ENCODE peak calls at places on chromosomes 2 and 18, in ten cellular contexts. E is keratinocyte; F is NAMALWA; H is H9; K is left ventricle myocardium superior; Y is stimulated activated CD4-positive, alpha-beta T cell treated with anti-CD3 and anti-CD28 coated beads, Interleukin-15, amount 100 ng/mL, for 1 hour; Q is fibroblast of gingiva; M is NCI-H1436; W is GM03348; Z is amniotic epithelial cell. J is an unnamed sample.

GRCh38 chr18:6578686-6579085 is 150.8 kb upstream of the ARHGAP28 start:
- DNase-seq in E (no peak), Z (no peak), H (no peak), W (no peak), Y (no peak), K (no peak), M (no peak), F (no peak), Q (no peak), J (no peak)

GRCh38 chr2:167289651-167290410 is 401.6 kb downstream of the XIRP2 start:
- DNase-seq in Y (no peak), K (no peak), Z (no peak), W (no peak), H (no peak), M (no peak), E (no peak), F (no peak), Q (no peak), J (no peak)

GRCh38 chr2:226625951-226626350 is 173.7 kb downstream of the IRS1 start:
- DNase-seq in E (no peak), M (no peak), Q (no peak), W (no peak), F (no peak), H (no peak), Z (no peak), K (no peak), Y (no peak), J (no peak)

GRCh38 chr18:394997-395383 is 105.5 kb downstream of the COLEC12 start:
- DNase-seq in Y (no peak), Z (peak; percentile 27), F (no peak), E (no peak), Q (peak; percentile 98), W (peak; percentile 71), M (no peak), H (no peak), K (peak; percentile 43), J (no peak)

GRCh38 chr2:176101216-176101845 is 1.7 kb downstream of the HOXD12 start:
- DNase-seq in E (no peak), Y (no peak), Q (no peak), M (no peak), K (no peak), H (no peak), F (no peak), Z (no peak), W (no peak), J (no peak)

GRCh38 chr2:45872211-45872610 is 220.7 kb downstream of the PRKCE start:
- DNase-seq in F (no peak), M (no peak), Z (peak; percentile 79), W (no peak), H (no peak), Y (no peak), K (no peak), Q (no peak), E (no peak), J (no peak)

GRCh38 chr2:171004363-171004762 is 75.3 kb downstream of the GORASP2 start:
- DNase-seq in Q (no peak), F (no peak), H (no peak), E (no peak), M (no peak), K (no peak), Z (no peak), Y (no peak), W (no peak), J (no peak)

GRCh38 chr2:197599285-197599965 is 76.0 kb downstream of the RFTN2 start:
- DNase-seq in K (no peak), Z (peak; percentile 80), E (no peak), Y (no peak), F (peak; percentile 83), M (no peak), H (peak; percentile 63), W (peak; percentile 45), Q (peak; percentile 57), J (peak; percentile 83)

GRCh38 chr2:113276906-113277425 is 1.8 kb downstream of the PAX8 start:
- DNase-seq in Z (no peak), W (no peak), Y (no peak), K (no peak), M (no peak), H (peak; percentile 51), F (no peak), E (no peak), Q (no peak), J (no peak)

GRCh38 chr2:30464544-30465170 is 17.6 kb downstream of the LCLAT1 start:
- DNase-seq in Y (no peak), K (no peak), F (no peak), Z (no peak), M (no peak), W (no peak), Q (no peak), E (no peak), H (no peak), J (no peak)

GRCh38 chr18:79936641-79937040 is 14.8 kb downstream of the SLC66A2 start:
- DNase-seq in H (no peak), Y (no peak), Q (no peak), W (no peak), E (no peak), Z (no peak), F (no peak), M (no peak), K (no peak), J (no peak)

GRCh38 chr2:99480390-99480789 is 9.4 kb downstream of the REV1 start:
- DNase-seq in E (no peak), Y (no peak), H (no peak), Q (no peak), Z (peak; percentile 39), M (no peak), W (no peak), F (no peak), K (no peak), J (no peak)

GRCh38 chr2:105794926-105795574 is 50.3 kb downstream of the NCK2 start:
- DNase-seq in Q (no peak), K (no peak), F (no peak), M (no peak), Y (no peak), Z (no peak), H (no peak), E (no peak), W (no peak), J (no peak)

GRCh38 chr2:64604929-64605550 is 48.7 kb downstream of the SERTAD2 start:
- DNase-seq in Q (no peak), H (no peak), Y (no peak), E (no peak), F (no peak), Z (peak; percentile 76), M (no peak), K (peak; percentile 53), W (peak; percentile 92), J (no peak)

GRCh38 chr2:20048488-20049443 is 2.7 kb downstream of the LAPTM4A start:
- DNase-seq in Q (no peak), M (no peak), H (no peak), F (no peak), Y (no peak), W (no peak), Z (no peak), E (no peak), K (no peak), J (no peak)

GRCh38 chr2:210818473-210818872 is 262.1 kb downstream of the CPS1 start:
- DNase-seq in F (no peak), M (no peak), E (no peak), Q (no peak), H (no peak), Y (no peak), Z (no peak), K (no peak), W (no peak), J (no peak)

GRCh38 chr2:127660291-127660578 is 14.3 kb downstream of the GPR17 start:
- DNase-seq in Y (no peak), F (no peak), K (no peak), W (no peak), M (no peak), H (no peak), E (no peak), Q (no peak), Z (no peak), J (no peak)

GRCh38 chr2:203898697-203899096 is 31.1 kb downstream of the CTLA4 start:
- DNase-seq in M (no peak), F (no peak), W (no peak), H (no peak), Z (no peak), K (no peak), E (no peak), Y (no peak), Q (no peak), J (no peak)

GRCh38 chr2:120253021-120253882 is 600 bp downstream of the RALB start:
- DNase-seq in M (peak; percentile 46), Z (peak; percentile 78), K (peak; percentile 89), E (no peak), Y (peak; percentile 15), H (peak; percentile 71), F (peak; percentile 15), W (peak; percentile 92), Q (peak; percentile 85), J (peak; percentile 70)

J was measured in Karpas-422.